ENCODE peak calls at places on chromosomes 7 and 10, in eight cellular contexts. One of them, this sample, is unnamed.

GRCh38 chr7:108836246-108836645 is 266.6 kb downstream of the DNAJB9 start:
- DNase-seq in CD4-positive, alpha-beta memory T cell: no peak
- DNase-seq in CD8-positive, alpha-beta T cell: no peak
- DNase-seq in MG63: no peak
- DNase-seq in suprapubic skin: no peak
- DNase-seq in H7: no peak
- DNase-seq in naive thymus-derived CD4-positive, alpha-beta T cell: no peak
- DNase-seq in MM.1S: no peak
- DNase-seq in this sample: no peak

GRCh38 chr7:101081432-101081831 is 3.8 kb upstream of the TRIM56 start:
- DNase-seq in CD4-positive, alpha-beta memory T cell: no peak
- DNase-seq in CD8-positive, alpha-beta T cell: no peak
- DNase-seq in H7: no peak
- DNase-seq in MM.1S: no peak
- DNase-seq in suprapubic skin: no peak
- DNase-seq in naive thymus-derived CD4-positive, alpha-beta T cell: no peak
- DNase-seq in MG63: no peak
- DNase-seq in this sample: no peak

GRCh38 chr10:127907411-127908105 is 655 bp downstream of the PTPRE start:
- DNase-seq in naive thymus-derived CD4-positive, alpha-beta T cell: peak; percentile 1
- DNase-seq in MG63: peak; percentile 65
- DNase-seq in MM.1S: no peak
- DNase-seq in H7: peak; percentile 70
- DNase-seq in CD8-positive, alpha-beta T cell: no peak
- DNase-seq in CD4-positive, alpha-beta memory T cell: peak; percentile 4
- DNase-seq in suprapubic skin: peak; percentile 80
- DNase-seq in this sample: no peak

GRCh38 chr7:49438281-49438680 is 335.2 kb upstream of the VWC2 start:
- DNase-seq in H7: no peak
- DNase-seq in CD4-positive, alpha-beta memory T cell: no peak
- DNase-seq in MG63: no peak
- DNase-seq in CD8-positive, alpha-beta T cell: no peak
- DNase-seq in MM.1S: no peak
- DNase-seq in naive thymus-derived CD4-positive, alpha-beta T cell: no peak
- DNase-seq in suprapubic skin: no peak
- DNase-seq in this sample: no peak

GRCh38 chr10:76329891-76330575 is 898.6 kb downstream of the LRMDA start:
- DNase-seq in CD4-positive, alpha-beta memory T cell: no peak
- DNase-seq in H7: no peak
- DNase-seq in MG63: peak; percentile 52
- DNase-seq in CD8-positive, alpha-beta T cell: no peak
- DNase-seq in naive thymus-derived CD4-positive, alpha-beta T cell: no peak
- DNase-seq in MM.1S: no peak
- DNase-seq in suprapubic skin: no peak
- DNase-seq in this sample: peak; percentile 10

GRCh38 chr10:80471715-80472233 is 17.7 kb downstream of the TSPAN14 start:
- DNase-seq in suprapubic skin: no peak
- DNase-seq in CD4-positive, alpha-beta memory T cell: no peak
- DNase-seq in CD8-positive, alpha-beta T cell: no peak
- DNase-seq in MG63: no peak
- DNase-seq in MM.1S: no peak
- DNase-seq in H7: no peak
- DNase-seq in naive thymus-derived CD4-positive, alpha-beta T cell: no peak
- DNase-seq in this sample: no peak

GRCh38 chr10:49057481-49057880 is 57.8 kb downstream of the VSTM4 start:
- DNase-seq in CD4-positive, alpha-beta memory T cell: no peak
- DNase-seq in H7: no peak
- DNase-seq in naive thymus-derived CD4-positive, alpha-beta T cell: no peak
- DNase-seq in suprapubic skin: peak; percentile 55
- DNase-seq in MG63: no peak
- DNase-seq in CD8-positive, alpha-beta T cell: no peak
- DNase-seq in MM.1S: no peak
- DNase-seq in this sample: no peak

GRCh38 chr10:103204353-103205255 is 11.5 kb upstream of the NT5C2 start:
- DNase-seq in suprapubic skin: no peak
- DNase-seq in CD4-positive, alpha-beta memory T cell: no peak
- DNase-seq in MM.1S: no peak
- DNase-seq in naive thymus-derived CD4-positive, alpha-beta T cell: no peak
- DNase-seq in MG63: no peak
- DNase-seq in H7: peak; percentile 62
- DNase-seq in CD8-positive, alpha-beta T cell: no peak
- DNase-seq in this sample: no peak

GRCh38 chr7:73520673-73521635 is 1.1 kb downstream of the BAZ1B start:
- DNase-seq in MM.1S: no peak
- DNase-seq in CD4-positive, alpha-beta memory T cell: no peak
- DNase-seq in MG63: no peak
- DNase-seq in naive thymus-derived CD4-positive, alpha-beta T cell: no peak
- DNase-seq in suprapubic skin: peak; percentile 37
- DNase-seq in CD8-positive, alpha-beta T cell: no peak
- DNase-seq in H7: peak; percentile 68
- DNase-seq in this sample: no peak

GRCh38 chr10:48821692-48822091 is 117.9 kb downstream of the LRRC18 start:
- DNase-seq in MG63: no peak
- DNase-seq in naive thymus-derived CD4-positive, alpha-beta T cell: no peak
- DNase-seq in CD8-positive, alpha-beta T cell: no peak
- DNase-seq in suprapubic skin: no peak
- DNase-seq in MM.1S: no peak
- DNase-seq in CD4-positive, alpha-beta memory T cell: no peak
- DNase-seq in H7: no peak
- DNase-seq in this sample: no peak

GRCh38 chr7:26167293-26167934 is 15.4 kb downstream of the NFE2L3 start:
- DNase-seq in MM.1S: peak; percentile 60
- DNase-seq in CD4-positive, alpha-beta memory T cell: peak; percentile 33
- DNase-seq in CD8-positive, alpha-beta T cell: peak; percentile 54
- DNase-seq in MG63: no peak
- DNase-seq in H7: no peak
- DNase-seq in naive thymus-derived CD4-positive, alpha-beta T cell: no peak
- DNase-seq in suprapubic skin: no peak
- DNase-seq in this sample: no peak

GRCh38 chr7:74479961-74480829 is 26.5 kb downstream of the GTF2IRD1 start:
- DNase-seq in H7: peak; percentile 94
- DNase-seq in CD4-positive, alpha-beta memory T cell: no peak
- DNase-seq in naive thymus-derived CD4-positive, alpha-beta T cell: no peak
- DNase-seq in MM.1S: no peak
- DNase-seq in CD8-positive, alpha-beta T cell: no peak
- DNase-seq in MG63: peak; percentile 90
- DNase-seq in suprapubic skin: peak; percentile 93
- DNase-seq in this sample: no peak

GRCh38 chr7:45661302-45661995 is 87.3 kb downstream of the ADCY1 start:
- DNase-seq in suprapubic skin: peak; percentile 52
- DNase-seq in H7: no peak
- DNase-seq in CD8-positive, alpha-beta T cell: no peak
- DNase-seq in naive thymus-derived CD4-positive, alpha-beta T cell: no peak
- DNase-seq in MG63: no peak
- DNase-seq in CD4-positive, alpha-beta memory T cell: no peak
- DNase-seq in MM.1S: no peak
- DNase-seq in this sample: no peak

GRCh38 chr10:33483124-33483794 is 148.8 kb upstream of the NRP1 start:
- DNase-seq in CD4-positive, alpha-beta memory T cell: no peak
- DNase-seq in suprapubic skin: no peak
- DNase-seq in MM.1S: no peak
- DNase-seq in naive thymus-derived CD4-positive, alpha-beta T cell: no peak
- DNase-seq in CD8-positive, alpha-beta T cell: no peak
- DNase-seq in H7: peak; percentile 33
- DNase-seq in MG63: no peak
- DNase-seq in this sample: no peak

GRCh38 chr10:71486465-71487114 is 89.9 kb downstream of the CDH23 start:
- DNase-seq in CD8-positive, alpha-beta T cell: no peak
- DNase-seq in suprapubic skin: no peak
- DNase-seq in CD4-positive, alpha-beta memory T cell: no peak
- DNase-seq in H7: peak; percentile 90
- DNase-seq in MG63: peak; percentile 13
- DNase-seq in MM.1S: peak; percentile 32
- DNase-seq in naive thymus-derived CD4-positive, alpha-beta T cell: peak; percentile 3
- DNase-seq in this sample: peak; percentile 65

GRCh38 chr10:78000206-78000605 is 29.1 kb downstream of the POLR3A start:
- DNase-seq in MM.1S: no peak
- DNase-seq in CD4-positive, alpha-beta memory T cell: no peak
- DNase-seq in suprapubic skin: no peak
- DNase-seq in CD8-positive, alpha-beta T cell: no peak
- DNase-seq in naive thymus-derived CD4-positive, alpha-beta T cell: no peak
- DNase-seq in H7: no peak
- DNase-seq in MG63: no peak
- DNase-seq in this sample: no peak
- H3K36me3 ChIP-seq in MM.1S: no peaks in the 10 kb centered on the region
- H3K36me3 ChIP-seq in CD4-positive, alpha-beta memory T cell: peaks cover 47% of the 10 kb centered on the region
- H3K36me3 ChIP-seq in suprapubic skin: peaks cover 73% of the 10 kb centered on the region
- H3K36me3 ChIP-seq in CD8-positive, alpha-beta T cell: peaks cover 35% of the 10 kb centered on the region
- H3K36me3 ChIP-seq in naive thymus-derived CD4-positive, alpha-beta T cell: peaks cover 20% of the 10 kb centered on the region
- H3K36me3 ChIP-seq in H7: peaks cover 36% of the 10 kb centered on the region
- H3K36me3 ChIP-seq in MG63: peaks cover 92% of the 10 kb centered on the region
- H3K36me3 ChIP-seq in this sample: peaks cover 5% of the 10 kb centered on the region

GRCh38 chr10:4673279-4674040 is 152.5 kb upstream of the AKR1E2 start:
- DNase-seq in naive thymus-derived CD4-positive, alpha-beta T cell: no peak
- DNase-seq in suprapubic skin: no peak
- DNase-seq in MM.1S: no peak
- DNase-seq in CD8-positive, alpha-beta T cell: no peak
- DNase-seq in CD4-positive, alpha-beta memory T cell: no peak
- DNase-seq in MG63: no peak
- DNase-seq in H7: no peak
- DNase-seq in this sample: no peak

GRCh38 chr10:4669585-4669984 is 156.4 kb upstream of the AKR1E2 start:
- DNase-seq in naive thymus-derived CD4-positive, alpha-beta T cell: no peak
- DNase-seq in MG63: no peak
- DNase-seq in MM.1S: no peak
- DNase-seq in CD8-positive, alpha-beta T cell: no peak
- DNase-seq in suprapubic skin: no peak
- DNase-seq in H7: no peak
- DNase-seq in CD4-positive, alpha-beta memory T cell: no peak
- DNase-seq in this sample: no peak

GRCh38 chr10:4672199-4672598 is 153.8 kb upstream of the AKR1E2 start:
- DNase-seq in MG63: no peak
- DNase-seq in MM.1S: no peak
- DNase-seq in H7: no peak
- DNase-seq in naive thymus-derived CD4-positive, alpha-beta T cell: no peak
- DNase-seq in CD4-positive, alpha-beta memory T cell: no peak
- DNase-seq in CD8-positive, alpha-beta T cell: no peak
- DNase-seq in suprapubic skin: no peak
- DNase-seq in this sample: no peak

GRCh38 chr10:4671451-4672145 is 154.4 kb upstream of the AKR1E2 start:
- DNase-seq in H7: no peak
- DNase-seq in naive thymus-derived CD4-positive, alpha-beta T cell: no peak
- DNase-seq in suprapubic skin: no peak
- DNase-seq in CD4-positive, alpha-beta memory T cell: no peak
- DNase-seq in MG63: peak; percentile 86
- DNase-seq in CD8-positive, alpha-beta T cell: no peak
- DNase-seq in MM.1S: no peak
- DNase-seq in this sample: no peak

DNA sequence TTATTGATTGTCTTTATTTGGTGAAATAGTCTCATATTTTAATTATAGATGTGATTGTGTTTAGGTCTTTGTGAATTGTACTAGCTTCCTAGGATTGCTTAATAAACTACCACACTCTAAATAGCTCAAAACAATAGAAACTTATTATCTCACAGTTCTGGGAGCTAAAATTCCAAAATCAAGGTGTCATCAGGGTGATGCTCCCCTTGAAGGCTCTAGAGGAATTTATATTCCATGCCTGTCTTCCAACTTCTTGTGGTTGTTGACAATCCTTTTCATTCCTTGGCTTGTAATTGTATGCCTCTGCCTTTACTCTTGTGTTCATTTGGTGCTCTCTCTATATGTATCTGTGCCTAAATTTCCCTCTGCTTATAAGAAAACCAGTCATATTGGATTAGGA is 155.3 kb upstream of the AKR1E2 start:
- DNase-seq in MM.1S: no peak
- DNase-seq in CD4-positive, alpha-beta memory T cell: no peak
- DNase-seq in naive thymus-derived CD4-positive, alpha-beta T cell: no peak
- DNase-seq in MG63: peak; percentile 28
- DNase-seq in suprapubic skin: no peak
- DNase-seq in CD8-positive, alpha-beta T cell: no peak
- DNase-seq in H7: no peak
- DNase-seq in this sample: no peak
- H3K4me3 ChIP-seq in MM.1S: no peak overlapping the region
- H3K4me3 ChIP-seq in CD4-positive, alpha-beta memory T cell: no peak overlapping the region
- H3K4me3 ChIP-seq in naive thymus-derived CD4-positive, alpha-beta T cell: no peak overlapping the region
- H3K4me3 ChIP-seq in MG63: no peak overlapping the region
- H3K4me3 ChIP-seq in suprapubic skin: no peak overlapping the region
- H3K4me3 ChIP-seq in CD8-positive, alpha-beta T cell: no peak overlapping the region
- H3K4me3 ChIP-seq in H7: no peak overlapping the region
- H3K4me3 ChIP-seq in this sample: no peak overlapping the region

GRCh38 chr7:70786076-70786475 is 345.9 kb upstream of the GALNT17 start:
- DNase-seq in naive thymus-derived CD4-positive, alpha-beta T cell: no peak
- DNase-seq in CD4-positive, alpha-beta memory T cell: no peak
- DNase-seq in MG63: no peak
- DNase-seq in CD8-positive, alpha-beta T cell: no peak
- DNase-seq in MM.1S: no peak
- DNase-seq in H7: no peak
- DNase-seq in suprapubic skin: no peak
- DNase-seq in this sample: no peak
- H3K36me3 ChIP-seq in naive thymus-derived CD4-positive, alpha-beta T cell: no peaks in the 10 kb centered on the region
- H3K36me3 ChIP-seq in CD4-positive, alpha-beta memory T cell: no peaks in the 10 kb centered on the region
- H3K36me3 ChIP-seq in MG63: peaks cover 21% of the 10 kb centered on the region
- H3K36me3 ChIP-seq in CD8-positive, alpha-beta T cell: no peaks in the 10 kb centered on the region
- H3K36me3 ChIP-seq in MM.1S: peaks cover 47% of the 10 kb centered on the region
- H3K36me3 ChIP-seq in H7: peaks cover 46% of the 10 kb centered on the region
- H3K36me3 ChIP-seq in suprapubic skin: peaks cover 87% of the 10 kb centered on the region
- H3K36me3 ChIP-seq in this sample: peaks cover 8% of the 10 kb centered on the region

DNA sequence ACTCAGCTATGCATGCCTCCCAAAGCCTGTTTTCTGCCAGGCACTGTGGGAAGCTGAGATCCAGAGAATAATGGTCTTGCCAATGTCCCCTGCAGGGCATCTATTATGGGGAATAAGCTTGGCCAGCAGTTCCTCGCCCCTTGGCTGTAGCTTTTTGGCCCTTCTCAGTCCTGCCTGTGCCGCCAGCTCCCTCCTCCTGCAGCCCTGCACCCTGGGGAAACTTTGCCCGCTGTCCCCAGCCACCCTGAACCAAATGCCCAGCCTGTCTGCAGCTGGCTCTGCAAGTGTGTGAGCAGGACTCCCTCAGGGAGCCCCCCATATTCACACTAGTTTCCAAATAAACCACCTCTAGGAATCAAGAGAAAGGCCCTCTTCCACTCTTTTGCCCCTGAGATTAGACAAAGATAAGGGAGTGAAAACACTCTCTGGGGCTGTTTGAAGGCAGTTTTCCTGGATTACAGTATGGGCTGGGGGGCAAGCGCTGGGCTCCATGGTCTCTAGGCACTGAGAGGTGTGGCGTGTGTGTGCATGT is 867 bp downstream of the AQP1 start:
- DNase-seq in H7: no peak
- DNase-seq in MM.1S: no peak
- DNase-seq in naive thymus-derived CD4-positive, alpha-beta T cell: no peak
- DNase-seq in suprapubic skin: no peak
- DNase-seq in CD4-positive, alpha-beta memory T cell: no peak
- DNase-seq in MG63: no peak
- DNase-seq in CD8-positive, alpha-beta T cell: no peak
- DNase-seq in this sample: no peak
- H3K4me3 ChIP-seq in H7: no peak overlapping the region
- H3K4me3 ChIP-seq in MM.1S: no peak overlapping the region
- H3K4me3 ChIP-seq in naive thymus-derived CD4-positive, alpha-beta T cell: no peak overlapping the region
- H3K4me3 ChIP-seq in suprapubic skin: peak overlapping the region; percentile 36
- H3K4me3 ChIP-seq in CD4-positive, alpha-beta memory T cell: no peak overlapping the region
- H3K4me3 ChIP-seq in MG63: no peak overlapping the region
- H3K4me3 ChIP-seq in CD8-positive, alpha-beta T cell: no peak overlapping the region
- H3K4me3 ChIP-seq in this sample: no peak overlapping the region

This sample was measured in Caco-2.